ENCODE peak calls at places on chromosomes 16 and 17, in ten cellular contexts. L is A549, F is body of pancreas, D is mucosa of descending colon, R is esophagus squamous epithelium, N is suprapubic skin, O is K562, E is colonic mucosa, X is HepG2, I is IMR-90. G is an unnamed sample.
A peak's percentile ranks its signal among the peaks of the same experiment; 100 is the strongest.

GRCh38 chr17:65137076-65137935 is at the start of gene RGS9:
- DNase-seq in L (peak; percentile 77), F (peak; percentile 84), D (peak; percentile 90), R (peak; percentile 15), N (peak; percentile 87), O (peak; percentile 94), E (peak; percentile 86), X (peak; percentile 52), I (peak; percentile 52), G (peak; percentile 92)

GRCh38 chr16:11977206-11978041 is 890 bp downstream of the SNX29 start:
- DNase-seq in L (peak; percentile 51), F (no peak), D (no peak), R (no peak), N (no peak), O (peak; percentile 46), E (no peak), X (no peak), I (peak; percentile 82), G (peak; percentile 38)

GRCh38 chr16:80029706-80030481 is 429.4 kb upstream of the MAF start:
- DNase-seq in L (no peak), F (no peak), D (no peak), R (no peak), N (no peak), O (no peak), E (no peak), X (no peak), I (no peak), G (no peak)

GRCh38 chr16:30381351-30382041 is 865 bp downstream of the SEPTIN1 start:
- DNase-seq in L (no peak), F (no peak), D (no peak), R (no peak), N (no peak), O (peak; percentile 79), E (no peak), X (no peak), I (no peak), G (no peak)

GRCh38 chr16:85387171-85387507 is 226.0 kb upstream of the GSE1 start:
- DNase-seq in L (no peak), F (no peak), D (peak; percentile 23), R (no peak), N (no peak), O (no peak), E (peak; percentile 15), X (no peak), I (no peak), G (peak; percentile 5)

GRCh38 chr17:6178959-6179358 is 108.8 kb downstream of the WSCD1 start:
- DNase-seq in L (no peak), F (no peak), D (no peak), R (no peak), N (no peak), O (no peak), E (no peak), X (no peak), I (no peak), G (no peak)

GRCh38 chr16:11783319-11784047 is 13.6 kb downstream of the ZC3H7A start:
- DNase-seq in L (no peak), F (no peak), D (no peak), R (no peak), N (no peak), O (peak; percentile 28), E (peak; percentile 32), X (no peak), I (peak; percentile 45), G (no peak)

GRCh38 chr16:23729503-23730424 is 16.7 kb upstream of the ERN2 start:
- DNase-seq in L (peak; percentile 42), F (peak; percentile 10), D (peak; percentile 76), R (no peak), N (no peak), O (peak; percentile 34), E (peak; percentile 83), X (peak; percentile 51), I (peak; percentile 48), G (no peak)

GRCh38 chr17:5837055-5837491 is 233.1 kb upstream of the WSCD1 start:
- DNase-seq in L (peak; percentile 75), F (no peak), D (no peak), R (no peak), N (no peak), O (no peak), E (no peak), X (peak; percentile 66), I (peak; percentile 78), G (no peak)

GRCh38 chr17:41049110-41049509 is 2.0 kb upstream of the KRTAP2-1 start:
- DNase-seq in L (peak; percentile 19), F (no peak), D (no peak), R (no peak), N (no peak), O (no peak), E (no peak), X (peak; percentile 63), I (peak; percentile 84), G (no peak)

GRCh38 chr16:65667013-65667578 is 545.2 kb upstream of the CDH11 start:
- DNase-seq in L (no peak), F (no peak), D (no peak), R (no peak), N (no peak), O (no peak), E (no peak), X (peak; percentile 9), I (peak; percentile 28), G (no peak)

DNA sequence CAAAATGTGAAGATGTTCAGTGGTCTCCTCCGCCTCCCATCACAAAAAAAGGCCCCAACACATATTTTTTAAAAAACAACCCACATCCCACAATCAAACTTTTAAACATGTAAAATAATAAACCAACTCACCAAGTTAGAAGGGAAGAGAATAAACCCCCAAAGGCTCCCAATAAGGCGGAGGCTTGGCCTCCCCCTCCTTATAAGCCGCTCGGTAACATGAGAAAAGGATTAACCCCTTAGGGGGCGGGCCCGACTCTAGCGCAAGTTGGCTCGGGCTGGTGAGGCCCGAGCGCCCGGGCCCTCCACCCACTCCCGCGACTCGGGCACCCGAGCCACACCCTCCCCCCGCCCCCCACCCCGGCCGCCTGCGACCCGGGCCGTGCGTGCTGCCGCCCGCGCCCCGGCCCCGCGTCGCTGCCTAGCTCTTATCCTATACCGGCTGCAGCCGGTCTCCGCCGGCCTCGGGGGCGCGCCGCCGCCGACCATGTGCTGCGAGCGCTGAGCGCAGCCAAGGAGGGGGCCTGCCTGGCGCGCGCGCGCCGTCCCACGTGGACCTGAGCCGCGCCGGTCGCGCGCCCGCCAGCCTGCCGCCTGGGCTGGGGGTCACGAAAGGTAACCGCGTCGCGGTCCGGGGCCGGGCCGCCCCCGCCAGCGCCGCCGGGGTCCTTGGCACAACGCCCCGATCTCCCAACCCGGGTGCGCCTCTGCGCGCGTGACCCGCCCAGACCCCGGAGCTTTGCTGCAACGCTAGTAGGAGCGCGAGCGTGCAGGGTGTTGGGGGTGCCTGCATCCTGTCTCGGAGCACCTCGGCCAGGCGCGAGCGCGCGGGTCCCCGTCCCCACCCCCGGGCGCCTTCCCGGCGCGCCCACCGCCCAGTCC is at the start of the genes ARSG and SLC16A6:
- DNase-seq in L (peak; percentile 65), F (peak; percentile 50), D (peak; percentile 71), R (no peak), N (no peak), O (peak; percentile 86), E (peak; percentile 52), X (peak; percentile 78), I (peak; percentile 48), G (peak; percentile 81)
- H3K4me1 ChIP-seq in L (peaks cover 9% of the 10 kb centered on the region), F (peaks cover 23% of the 10 kb centered on the region), D (peaks cover 19% of the 10 kb centered on the region), R (peaks cover 32% of the 10 kb centered on the region), N (peaks cover 50% of the 10 kb centered on the region), O (peaks cover 22% of the 10 kb centered on the region), E (peaks cover 8% of the 10 kb centered on the region), X (peaks cover 48% of the 10 kb centered on the region), I (peaks cover 3% of the 10 kb centered on the region), G (peaks cover 5% of the 10 kb centered on the region)

GRCh38 chr17:56596741-56597494 is 3.4 kb downstream of the NOG start:
- DNase-seq in L (no peak), F (no peak), D (no peak), R (no peak), N (no peak), O (no peak), E (no peak), X (no peak), I (no peak), G (no peak)
- H3K4me1 ChIP-seq in L (peaks cover 32% of the 10 kb centered on the region), F (peaks cover 47% of the 10 kb centered on the region), D (peaks cover 32% of the 10 kb centered on the region), R (peaks cover 45% of the 10 kb centered on the region), N (peaks cover 55% of the 10 kb centered on the region), O (peaks cover 22% of the 10 kb centered on the region), E (peaks cover 13% of the 10 kb centered on the region), X (peaks cover 14% of the 10 kb centered on the region), I (peaks cover 13% of the 10 kb centered on the region), G (peaks cover 10% of the 10 kb centered on the region)

GRCh38 chr17:1999557-2000251 is 25.4 kb downstream of the RTN4RL1 start:
- DNase-seq in L (peak; percentile 50), F (peak; percentile 89), D (peak; percentile 73), R (no peak), N (no peak), O (no peak), E (peak; percentile 57), X (peak; percentile 25), I (peak; percentile 19), G (peak; percentile 59)
- H3K4me1 ChIP-seq in L (peaks cover 48% of the 10 kb centered on the region), F (peaks cover 68% of the 10 kb centered on the region), D (peaks cover 23% of the 10 kb centered on the region), R (peaks cover 30% of the 10 kb centered on the region), N (peaks cover 63% of the 10 kb centered on the region), O (peaks cover 9% of the 10 kb centered on the region), E (peaks cover 16% of the 10 kb centered on the region), X (peaks cover 53% of the 10 kb centered on the region), I (peaks cover 11% of the 10 kb centered on the region), G (peaks cover 12% of the 10 kb centered on the region)

GRCh38 chr17:42270596-42270995 is 5.6 kb downstream of the STAT5B start:
- DNase-seq in L (no peak), F (no peak), D (no peak), R (no peak), N (no peak), O (no peak), E (no peak), X (no peak), I (no peak), G (no peak)

GRCh38 chr17:42272576-42272975 is 3.6 kb downstream of the STAT5B start:
- DNase-seq in L (no peak), F (no peak), D (no peak), R (no peak), N (no peak), O (no peak), E (no peak), X (no peak), I (no peak), G (no peak)

GRCh38 chr17:42272162-42272561 is 4.0 kb downstream of the STAT5B start:
- DNase-seq in L (no peak), F (no peak), D (no peak), R (no peak), N (no peak), O (no peak), E (no peak), X (no peak), I (no peak), G (no peak)

GRCh38 chr17:42270175-42270545 is 6.0 kb downstream of the STAT5B start:
- DNase-seq in L (no peak), F (no peak), D (no peak), R (no peak), N (no peak), O (no peak), E (no peak), X (no peak), I (no peak), G (no peak)

DNA sequence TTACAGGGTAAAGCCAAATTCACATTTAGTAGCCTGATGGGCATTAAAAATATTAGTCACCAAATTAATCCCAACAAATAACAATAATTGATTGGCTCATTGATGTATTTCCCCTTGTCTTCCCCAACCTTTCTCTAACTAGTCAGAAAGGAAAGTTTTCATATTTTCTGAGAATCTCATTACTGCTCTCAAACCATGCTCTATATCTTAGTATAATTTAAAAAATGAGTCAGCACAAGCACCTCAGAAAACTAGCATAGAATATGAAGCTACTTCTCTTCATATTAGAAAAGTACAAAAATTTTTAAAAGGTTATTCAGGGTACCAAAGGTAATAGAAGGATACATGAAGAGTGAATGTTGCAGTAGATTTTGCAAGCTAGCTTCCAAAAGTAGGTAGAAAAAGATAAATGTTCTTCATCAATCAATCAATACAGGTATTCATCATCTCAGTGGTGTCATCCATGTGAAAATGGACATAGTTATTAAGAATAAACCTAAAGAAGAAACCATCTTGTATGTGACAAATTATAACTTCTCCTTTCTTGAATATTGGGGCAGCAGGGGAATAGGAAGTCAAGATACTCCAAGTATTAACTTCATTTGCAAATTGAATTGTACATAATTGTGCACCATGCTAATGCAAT is 4.8 kb downstream of the STAT5B start:
- DNase-seq in L (no peak), F (no peak), D (no peak), R (no peak), N (no peak), O (no peak), E (no peak), X (no peak), I (no peak), G (no peak)
- H3K4me1 ChIP-seq in L (peaks cover 69% of the 10 kb centered on the region), F (peaks cover 15% of the 10 kb centered on the region), D (peaks cover 12% of the 10 kb centered on the region), R (peaks cover 12% of the 10 kb centered on the region), N (peaks cover 27% of the 10 kb centered on the region), O (peaks cover 15% of the 10 kb centered on the region), E (peaks cover 7% of the 10 kb centered on the region), X (peaks cover 87% of the 10 kb centered on the region), I (peaks cover 11% of the 10 kb centered on the region), G (peaks cover 9% of the 10 kb centered on the region)

G was measured in ovary.